ENCODE peak calls at places on chromosome 17, in five cellular contexts. V is activated naive CD4-positive, alpha-beta T cell; P is nucleus accumbens; O is NCI-H1048; R is AG04450. T is an unnamed sample.

GRCh38 chr17:75231741-75232464 is 26.4 kb downstream of the NUP85 start:
- DNase-seq in V (no peak), P (no peak), O (no peak), R (no peak), T (no peak)

GRCh38 chr17:18025596-18026407 is 13.2 kb downstream of the ATPAF2 start:
- DNase-seq in V (no peak), P (no peak), O (no peak), R (no peak), T (no peak)

GRCh38 chr17:9205520-9206159 is 184.3 kb downstream of the NTN1 start:
- DNase-seq in V (no peak), P (no peak), O (no peak), R (no peak), T (no peak)

GRCh38 chr17:58279016-58279671 is 1.6 kb downstream of the MPO start:
- DNase-seq in V (no peak), P (no peak), O (no peak), R (no peak), T (no peak)

GRCh38 chr17:74937064-74938051 is 1.7 kb downstream of the OTOP3 start:
- DNase-seq in V (no peak), P (no peak), O (no peak), R (no peak), T (no peak)

GRCh38 chr17:45578516-45579455 is 88.3 kb upstream of the PLEKHM1 start:
- DNase-seq in V (no peak), P (no peak), O (no peak), R (no peak), T (no peak)

GRCh38 chr17:34852614-34853013 is 108.6 kb downstream of the CCT6B start:
- DNase-seq in V (no peak), P (no peak), O (no peak), R (no peak), T (no peak)

GRCh38 chr17:12328204-12328603 is 307.5 kb downstream of the MAP2K4 start:
- DNase-seq in V (no peak), P (no peak), O (no peak), R (no peak), T (no peak)

GRCh38 chr17:6787081-6787693 is 11.2 kb downstream of the FBXO39 start:
- DNase-seq in V (no peak), P (no peak), O (no peak), R (no peak), T (no peak)

GRCh38 chr17:27793168-27793905 is 7.0 kb downstream of the NOS2 start:
- DNase-seq in V (no peak), P (no peak), O (no peak), R (no peak), T (no peak)

GRCh38 chr17:82433560-82434215 is 15.3 kb upstream of the OGFOD3 start:
- DNase-seq in V (no peak), P (no peak), O (no peak), R (no peak), T (no peak)

T was measured in C1 segment of cervical spinal cord.